ENCODE peak calls at places on chromosomes 11 and 22, in nine cellular contexts. One of them, this sample, is unnamed.

GRCh38 chr11:103940542-103940941 is 95.9 kb upstream of the DDI1 start:
- DNase-seq in transverse colon: no peak
- DNase-seq in GM23338: no peak
- DNase-seq in spleen: no peak
- DNase-seq in H1: no peak
- DNase-seq in suprapubic skin: no peak
- DNase-seq in GM12891: no peak
- DNase-seq in stomach: no peak
- DNase-seq in upper lobe of left lung: no peak
- DNase-seq in this sample: no peak

GRCh38 chr11:2579315-2580060 is 120.3 kb downstream of the KCNQ1OT1 start:
- DNase-seq in spleen: peak
- DNase-seq in transverse colon: no peak
- DNase-seq in H1: no peak
- DNase-seq in GM23338: no peak
- DNase-seq in stomach: peak
- DNase-seq in upper lobe of left lung: peak
- DNase-seq in suprapubic skin: peak
- DNase-seq in GM12891: no peak
- DNase-seq in this sample: no peak

GRCh38 chr11:122755409-122755808 is 82.9 kb upstream of the CRTAM start:
- DNase-seq in spleen: no peak
- DNase-seq in stomach: no peak
- DNase-seq in upper lobe of left lung: no peak
- DNase-seq in suprapubic skin: no peak
- DNase-seq in GM12891: no peak
- DNase-seq in transverse colon: no peak
- DNase-seq in GM23338: no peak
- DNase-seq in H1: no peak
- DNase-seq in this sample: no peak

GRCh38 chr11:68270334-68271022 is 1.3 kb downstream of the C11orf24 start:
- DNase-seq in suprapubic skin: no peak
- DNase-seq in H1: no peak
- DNase-seq in GM12891: no peak
- DNase-seq in GM23338: no peak
- DNase-seq in stomach: no peak
- DNase-seq in transverse colon: peak
- DNase-seq in spleen: no peak
- DNase-seq in upper lobe of left lung: no peak
- DNase-seq in this sample: peak

GRCh38 chr11:44998051-44998450 is 47.4 kb upstream of the TP53I11 start:
- DNase-seq in H1: no peak
- DNase-seq in GM23338: no peak
- DNase-seq in upper lobe of left lung: no peak
- DNase-seq in spleen: no peak
- DNase-seq in transverse colon: no peak
- DNase-seq in GM12891: no peak
- DNase-seq in stomach: no peak
- DNase-seq in suprapubic skin: no peak
- DNase-seq in this sample: no peak

GRCh38 chr22:24727218-24727851 is 47.2 kb downstream of the PIWIL3 start:
- DNase-seq in GM23338: no peak
- DNase-seq in GM12891: no peak
- DNase-seq in upper lobe of left lung: no peak
- DNase-seq in stomach: peak
- DNase-seq in spleen: no peak
- DNase-seq in suprapubic skin: no peak
- DNase-seq in H1: no peak
- DNase-seq in transverse colon: no peak
- DNase-seq in this sample: no peak

GRCh38 chr11:79198898-79199250 is 242.0 kb downstream of the TENM4 start:
- DNase-seq in upper lobe of left lung: no peak
- DNase-seq in transverse colon: no peak
- DNase-seq in H1: no peak
- DNase-seq in suprapubic skin: no peak
- DNase-seq in GM23338: no peak
- DNase-seq in stomach: no peak
- DNase-seq in spleen: no peak
- DNase-seq in GM12891: no peak
- DNase-seq in this sample: no peak

GRCh38 chr11:35548925-35549561 is 23.6 kb upstream of the PAMR1 start:
- DNase-seq in GM12891: no peak
- DNase-seq in stomach: no peak
- DNase-seq in H1: no peak
- DNase-seq in spleen: no peak
- DNase-seq in suprapubic skin: no peak
- DNase-seq in transverse colon: no peak
- DNase-seq in upper lobe of left lung: no peak
- DNase-seq in GM23338: no peak
- DNase-seq in this sample: no peak

GRCh38 chr22:19663286-19663815 is 51.0 kb upstream of the SEPTIN5 start:
- DNase-seq in spleen: peak
- DNase-seq in transverse colon: peak
- DNase-seq in GM12891: no peak
- DNase-seq in stomach: peak
- DNase-seq in suprapubic skin: peak
- DNase-seq in H1: no peak
- DNase-seq in GM23338: no peak
- DNase-seq in upper lobe of left lung: no peak
- DNase-seq in this sample: peak

GRCh38 chr11:29318134-29318845 is 698.5 kb downstream of the KCNA4 start:
- DNase-seq in H1: no peak
- DNase-seq in GM23338: no peak
- DNase-seq in upper lobe of left lung: no peak
- DNase-seq in suprapubic skin: no peak
- DNase-seq in spleen: no peak
- DNase-seq in stomach: no peak
- DNase-seq in GM12891: no peak
- DNase-seq in transverse colon: no peak
- DNase-seq in this sample: no peak

GRCh38 chr11:22449441-22449840 is 111.3 kb downstream of the SLC17A6 start:
- DNase-seq in stomach: no peak
- DNase-seq in H1: no peak
- DNase-seq in GM23338: peak
- DNase-seq in GM12891: no peak
- DNase-seq in suprapubic skin: no peak
- DNase-seq in spleen: no peak
- DNase-seq in upper lobe of left lung: no peak
- DNase-seq in transverse colon: no peak
- DNase-seq in this sample: no peak

GRCh38 chr11:35056391-35057093 is 82.4 kb upstream of the CD44 start:
- DNase-seq in stomach: no peak
- DNase-seq in spleen: no peak
- DNase-seq in suprapubic skin: no peak
- DNase-seq in GM23338: no peak
- DNase-seq in transverse colon: no peak
- DNase-seq in GM12891: no peak
- DNase-seq in upper lobe of left lung: no peak
- DNase-seq in H1: no peak
- DNase-seq in this sample: no peak

GRCh38 chr11:2838091-2838490 is 47.5 kb downstream of the CDKN1C start:
- DNase-seq in upper lobe of left lung: no peak
- DNase-seq in spleen: no peak
- DNase-seq in H1: no peak
- DNase-seq in suprapubic skin: no peak
- DNase-seq in GM12891: no peak
- DNase-seq in transverse colon: no peak
- DNase-seq in stomach: peak
- DNase-seq in GM23338: no peak
- DNase-seq in this sample: no peak

GRCh38 chr22:28043269-28043668 is 124.2 kb upstream of the PITPNB start:
- DNase-seq in transverse colon: no peak
- DNase-seq in stomach: no peak
- DNase-seq in upper lobe of left lung: no peak
- DNase-seq in GM23338: no peak
- DNase-seq in spleen: no peak
- DNase-seq in suprapubic skin: no peak
- DNase-seq in H1: no peak
- DNase-seq in GM12891: no peak
- DNase-seq in this sample: no peak

GRCh38 chr22:29580200-29580810 is 608 bp downstream of the NIPSNAP1 start:
- DNase-seq in GM12891: peak
- DNase-seq in upper lobe of left lung: no peak
- DNase-seq in H1: no peak
- DNase-seq in suprapubic skin: no peak
- DNase-seq in stomach: no peak
- DNase-seq in spleen: peak
- DNase-seq in transverse colon: peak
- DNase-seq in GM23338: peak
- DNase-seq in this sample: no peak

GRCh38 chr11:116703421-116703820 is 69.4 kb downstream of the BUD13 start:
- DNase-seq in spleen: peak
- DNase-seq in GM23338: peak
- DNase-seq in upper lobe of left lung: no peak
- DNase-seq in suprapubic skin: no peak
- DNase-seq in stomach: no peak
- DNase-seq in H1: no peak
- DNase-seq in transverse colon: no peak
- DNase-seq in GM12891: no peak
- DNase-seq in this sample: no peak

GRCh38 chr11:116707746-116708145 is 65.0 kb downstream of the BUD13 start:
- DNase-seq in transverse colon: peak
- DNase-seq in stomach: no peak
- DNase-seq in spleen: no peak
- DNase-seq in upper lobe of left lung: no peak
- DNase-seq in suprapubic skin: no peak
- DNase-seq in H1: no peak
- DNase-seq in GM12891: no peak
- DNase-seq in GM23338: no peak
- DNase-seq in this sample: no peak

GRCh38 chr11:116709970-116710369 is 62.8 kb downstream of the BUD13 start:
- DNase-seq in stomach: no peak
- DNase-seq in upper lobe of left lung: no peak
- DNase-seq in GM23338: peak
- DNase-seq in H1: no peak
- DNase-seq in spleen: no peak
- DNase-seq in transverse colon: no peak
- DNase-seq in suprapubic skin: no peak
- DNase-seq in GM12891: no peak
- DNase-seq in this sample: no peak

GRCh38 chr11:116710762-116711161 is 62.0 kb downstream of the BUD13 start:
- DNase-seq in GM23338: no peak
- DNase-seq in GM12891: no peak
- DNase-seq in upper lobe of left lung: no peak
- DNase-seq in suprapubic skin: no peak
- DNase-seq in transverse colon: no peak
- DNase-seq in stomach: no peak
- DNase-seq in spleen: no peak
- DNase-seq in H1: no peak
- DNase-seq in this sample: no peak

GRCh38 chr11:116707250-116707649 is 65.5 kb downstream of the BUD13 start:
- DNase-seq in GM23338: peak
- DNase-seq in upper lobe of left lung: peak
- DNase-seq in transverse colon: peak
- DNase-seq in spleen: no peak
- DNase-seq in suprapubic skin: no peak
- DNase-seq in H1: no peak
- DNase-seq in stomach: peak
- DNase-seq in GM12891: no peak
- DNase-seq in this sample: no peak
- TF ChIP-seq POLR2AphosphoS5 in GM23338: no peak
- TF ChIP-seq POLR2AphosphoS5 in upper lobe of left lung: no peak
- TF ChIP-seq POLR2AphosphoS5 in transverse colon: peak
- TF ChIP-seq POLR2AphosphoS5 in spleen: no peak
- TF ChIP-seq POLR2AphosphoS5 in suprapubic skin: no peak
- TF ChIP-seq POLR2AphosphoS5 in H1: no peak
- TF ChIP-seq POLR2AphosphoS5 in stomach: no peak
- TF ChIP-seq POLR2AphosphoS5 in GM12891: no peak
- TF ChIP-seq POLR2AphosphoS5 in this sample: no peak

DNA sequence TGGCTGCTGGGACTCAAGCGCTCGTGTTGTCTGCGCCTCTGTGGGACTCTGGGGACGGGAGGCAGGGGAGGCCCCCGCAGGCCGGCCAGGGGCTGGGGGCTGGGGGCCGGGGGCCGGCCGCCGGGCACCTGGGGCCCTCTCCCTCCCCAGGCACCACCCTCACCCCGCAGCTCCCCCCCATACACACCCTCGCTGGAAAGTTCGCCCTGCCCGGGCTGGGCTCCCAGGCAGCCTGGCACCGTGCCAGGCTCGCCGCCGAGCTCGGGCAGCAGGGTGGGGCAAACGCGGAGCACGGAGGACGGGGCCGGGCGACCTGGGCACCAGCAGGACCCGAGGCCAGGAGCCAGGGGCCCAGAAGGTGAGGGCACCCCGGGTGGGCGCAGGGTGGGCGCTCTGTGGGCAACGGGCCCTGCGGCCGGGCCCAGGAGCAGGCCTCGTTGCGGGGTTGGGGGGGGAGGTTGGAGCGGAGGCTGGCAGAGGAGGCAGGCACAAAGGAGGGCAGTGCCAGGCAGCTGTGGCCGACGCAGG is 76.7 kb upstream of the WNT7B start:
- DNase-seq in GM23338: no peak
- DNase-seq in spleen: peak
- DNase-seq in stomach: peak
- DNase-seq in H1: no peak
- DNase-seq in transverse colon: peak
- DNase-seq in suprapubic skin: peak
- DNase-seq in upper lobe of left lung: peak
- DNase-seq in GM12891: peak
- DNase-seq in this sample: no peak
- TF ChIP-seq POLR2AphosphoS5 in GM23338: no peak
- TF ChIP-seq POLR2AphosphoS5 in spleen: peak
- TF ChIP-seq POLR2AphosphoS5 in stomach: peak
- TF ChIP-seq POLR2AphosphoS5 in H1: no peak
- TF ChIP-seq POLR2AphosphoS5 in transverse colon: peak
- TF ChIP-seq POLR2AphosphoS5 in suprapubic skin: peak
- TF ChIP-seq POLR2AphosphoS5 in upper lobe of left lung: peak
- TF ChIP-seq POLR2AphosphoS5 in GM12891: no peak
- TF ChIP-seq POLR2AphosphoS5 in this sample: no peak

DNA sequence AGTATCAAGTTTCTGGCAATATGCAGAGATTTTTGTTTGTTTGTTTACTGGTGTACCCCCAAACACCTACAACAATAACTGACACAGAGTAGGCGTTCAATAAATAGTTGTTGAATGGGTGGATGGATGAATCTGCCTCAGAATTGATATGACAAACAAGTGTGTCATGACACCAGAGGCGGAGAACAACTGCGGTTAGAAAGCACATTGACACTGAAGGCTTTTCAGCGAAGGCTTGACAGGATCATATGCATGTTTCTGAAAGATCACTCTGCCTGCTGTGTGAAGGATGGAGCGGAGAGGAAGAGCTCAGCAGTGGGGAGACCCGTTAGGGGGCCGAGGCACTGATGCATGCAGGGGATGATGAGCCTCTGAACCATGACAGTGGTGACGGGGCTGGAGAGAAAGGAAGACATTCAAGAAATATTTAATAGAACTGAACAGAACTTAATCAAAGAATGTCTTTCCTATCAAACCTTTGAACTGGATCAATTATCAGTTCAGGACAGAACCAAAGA is 108.5 kb upstream of the USP47 start:
- DNase-seq in GM12891: no peak
- DNase-seq in stomach: no peak
- DNase-seq in H1: no peak
- DNase-seq in transverse colon: no peak
- DNase-seq in spleen: no peak
- DNase-seq in GM23338: no peak
- DNase-seq in upper lobe of left lung: no peak
- DNase-seq in suprapubic skin: no peak
- DNase-seq in this sample: peak
- TF ChIP-seq POLR2AphosphoS5 in GM12891: no peak
- TF ChIP-seq POLR2AphosphoS5 in stomach: no peak
- TF ChIP-seq POLR2AphosphoS5 in H1: no peak
- TF ChIP-seq POLR2AphosphoS5 in transverse colon: no peak
- TF ChIP-seq POLR2AphosphoS5 in spleen: no peak
- TF ChIP-seq POLR2AphosphoS5 in GM23338: no peak
- TF ChIP-seq POLR2AphosphoS5 in upper lobe of left lung: no peak
- TF ChIP-seq POLR2AphosphoS5 in suprapubic skin: no peak
- TF ChIP-seq POLR2AphosphoS5 in this sample: no peak

GRCh38 chr11:105734422-105734821 is 124.5 kb downstream of the GRIA4 start:
- DNase-seq in GM23338: no peak
- DNase-seq in upper lobe of left lung: no peak
- DNase-seq in H1: no peak
- DNase-seq in transverse colon: no peak
- DNase-seq in GM12891: no peak
- DNase-seq in spleen: no peak
- DNase-seq in stomach: no peak
- DNase-seq in suprapubic skin: no peak
- DNase-seq in this sample: no peak
- TF ChIP-seq POLR2AphosphoS5 in GM23338: no peak
- TF ChIP-seq POLR2AphosphoS5 in upper lobe of left lung: no peak
- TF ChIP-seq POLR2AphosphoS5 in H1: no peak
- TF ChIP-seq POLR2AphosphoS5 in transverse colon: no peak
- TF ChIP-seq POLR2AphosphoS5 in GM12891: no peak
- TF ChIP-seq POLR2AphosphoS5 in spleen: no peak
- TF ChIP-seq POLR2AphosphoS5 in stomach: no peak
- TF ChIP-seq POLR2AphosphoS5 in suprapubic skin: no peak
- TF ChIP-seq POLR2AphosphoS5 in this sample: no peak

This sample was measured in vagina.